ENCODE peak calls at places on chromosome 2, in ten cellular contexts. W, M, H, Z, D, S, E, N, P and C are unnamed samples.

GRCh38 chr2:164779383-164780057 is 62.1 kb downstream of the COBLL1 start:
- DNase-seq in Z (no peak), M (no peak), D (no peak), H (no peak), W (no peak), N (no peak), E (no peak), S (no peak), P (no peak), C (no peak)

GRCh38 chr2:236747426-236747825 is 177.8 kb downstream of the ACKR3 start:
- DNase-seq in W (no peak), M (no peak), P (no peak), E (no peak), Z (no peak), D (no peak), S (no peak), H (no peak), N (no peak), C (no peak)

GRCh38 chr2:144529841-144530240 is 9.9 kb upstream of the ZEB2 start:
- DNase-seq in M (no peak), S (no peak), W (no peak), E (no peak), Z (no peak), H (no peak), D (no peak), P (no peak), N (no peak), C (no peak)

GRCh38 chr2:188976545-188977268 is 2.5 kb downstream of the COL3A1 start:
- DNase-seq in E (no peak), P (no peak), H (no peak), M (no peak), Z (no peak), N (no peak), W (no peak), D (no peak), S (peak; percentile 19), C (no peak)

GRCh38 chr2:2822143-2822542 is 491.1 kb upstream of the MYT1L start:
- DNase-seq in D (no peak), S (no peak), M (no peak), H (no peak), P (no peak), E (no peak), N (no peak), Z (no peak), W (no peak), C (no peak)

GRCh38 chr2:119431155-119431975 is at the start of gene TMEM37:
- DNase-seq in M (no peak), H (no peak), E (no peak), Z (peak; percentile 85), S (peak; percentile 69), W (peak; percentile 90), P (no peak), N (peak; percentile 62), D (peak; percentile 72), C (peak; percentile 12)

GRCh38 chr2:85310330-85310729 is 17.5 kb downstream of the TGOLN2 start:
- DNase-seq in E (peak; percentile 37), D (peak; percentile 36), N (no peak), Z (no peak), H (no peak), S (no peak), M (no peak), W (no peak), P (no peak), C (no peak)

GRCh38 chr2:164868563-164869419 is 27.2 kb upstream of the COBLL1 start:
- DNase-seq in M (no peak), E (no peak), P (no peak), H (no peak), S (no peak), Z (no peak), N (no peak), W (no peak), D (no peak), C (no peak)

GRCh38 chr2:52238782-52239181 is 1206.8 kb upstream of the NRXN1 start:
- DNase-seq in Z (no peak), D (no peak), H (no peak), S (no peak), N (no peak), E (no peak), M (no peak), W (no peak), P (no peak), C (no peak)

GRCh38 chr2:218039171-218039570 is 29.9 kb upstream of the RUFY4 start:
- DNase-seq in W (no peak), D (peak; percentile 67), Z (no peak), M (no peak), N (no peak), E (no peak), P (no peak), S (no peak), H (no peak), C (no peak)

GRCh38 chr2:54097124-54097523 is 18.3 kb upstream of the ACYP2 start:
- DNase-seq in N (no peak), M (no peak), D (no peak), H (no peak), P (no peak), S (no peak), W (no peak), E (no peak), Z (no peak), C (no peak)

GRCh38 chr2:99715956-99716355 is 226.1 kb upstream of the REV1 start:
- DNase-seq in Z (no peak), H (no peak), N (no peak), W (no peak), S (no peak), E (no peak), P (no peak), D (no peak), M (no peak), C (no peak)

GRCh38 chr2:65416945-65417344 is 15.5 kb downstream of the SPRED2 start:
- DNase-seq in S (no peak), N (no peak), H (no peak), E (no peak), W (no peak), Z (no peak), D (no peak), M (no peak), P (no peak), C (no peak)

GRCh38 chr2:63589148-63589972 is 597 bp downstream of the MDH1 start:
- DNase-seq in E (peak; percentile 53), D (no peak), N (no peak), M (no peak), W (no peak), Z (peak; percentile 18), H (no peak), S (peak; percentile 15), P (no peak), C (peak; percentile 50)

GRCh38 chr2:174972924-174973323 is 32.3 kb downstream of the CHN1 start:
- DNase-seq in H (no peak), D (peak; percentile 82), Z (no peak), M (no peak), P (no peak), S (no peak), N (no peak), W (no peak), E (no peak), C (no peak)

GRCh38 chr2:239577913-239578312 is 177.1 kb upstream of the HDAC4 start:
- DNase-seq in M (no peak), H (no peak), P (no peak), Z (no peak), N (no peak), S (no peak), W (peak; percentile 13), D (no peak), E (no peak), C (no peak)

GRCh38 chr2:98452396-98453027 is 7.9 kb downstream of the INPP4A start:
- DNase-seq in M (no peak), P (no peak), E (no peak), Z (no peak), W (no peak), D (no peak), N (no peak), H (no peak), S (no peak), C (no peak)

GRCh38 chr2:23692901-23693605 is 233.9 kb downstream of the ATAD2B start:
- DNase-seq in D (no peak), Z (no peak), P (no peak), H (no peak), E (no peak), M (no peak), S (no peak), W (peak; percentile 41), N (no peak), C (no peak)

GRCh38 chr2:217142649-217143266 is 282.9 kb upstream of the TNP1 start:
- DNase-seq in S (peak; percentile 62), Z (peak; percentile 14), M (no peak), E (no peak), H (no peak), N (no peak), P (no peak), D (no peak), W (no peak), C (no peak)

GRCh38 chr2:69911985-69912563 is 2.8 kb upstream of the MXD1 start:
- DNase-seq in W (no peak), M (no peak), D (peak; percentile 68), N (no peak), P (no peak), S (peak; percentile 80), H (peak; percentile 59), Z (peak; percentile 14), E (peak; percentile 77), C (no peak)

GRCh38 chr2:201806442-201806841 is at the start of gene CDK15:
- DNase-seq in W (no peak), H (no peak), M (no peak), E (peak; percentile 12), P (no peak), D (peak; percentile 85), S (no peak), N (no peak), Z (peak; percentile 15), C (no peak)

GRCh38 chr2:119407430-119408220 is 24.0 kb upstream of the TMEM37 start:
- DNase-seq in S (peak; percentile 81), D (peak; percentile 33), Z (peak; percentile 82), M (no peak), P (no peak), W (no peak), H (peak; percentile 31), E (peak; percentile 24), N (no peak), C (peak; percentile 28)

GRCh38 chr2:109324859-109325258 is 195.9 kb downstream of the SH3RF3 start:
- DNase-seq in N (peak; percentile 57), H (no peak), M (no peak), S (peak; percentile 78), D (no peak), P (no peak), E (no peak), W (no peak), Z (no peak), C (no peak)

GRCh38 chr2:1730047-1730937 is 14.0 kb downstream of the PXDN start:
- DNase-seq in D (peak; percentile 79), E (no peak), M (no peak), Z (no peak), S (peak; percentile 44), H (no peak), N (peak; percentile 37), W (no peak), P (no peak), C (no peak)

GRCh38 chr2:9809448-9810088 is 33.7 kb upstream of the TAF1B start:
- DNase-seq in E (no peak), W (peak; percentile 76), P (no peak), Z (no peak), H (no peak), M (no peak), N (no peak), S (no peak), D (no peak), C (no peak)

GRCh38 chr2:143877056-143877455 is 642.9 kb downstream of the ZEB2 start:
- DNase-seq in E (no peak), P (no peak), M (no peak), S (no peak), Z (no peak), H (no peak), N (no peak), W (no peak), D (no peak), C (no peak)

GRCh38 chr2:37849908-37850307 is 75.2 kb upstream of the RMDN2 start:
- DNase-seq in E (no peak), P (no peak), N (no peak), M (no peak), H (no peak), W (no peak), D (no peak), Z (no peak), S (no peak), C (no peak)

GRCh38 chr2:221350621-221351020 is 221.5 kb downstream of the EPHA4 start:
- DNase-seq in M (no peak), Z (no peak), S (no peak), H (no peak), E (no peak), P (no peak), D (no peak), W (no peak), N (no peak), C (no peak)